ENCODE peak calls at places on chromosomes 13 and 19, in eight cellular contexts. U is GM23338; H is Ammon's horn; N is activated naive CD4-positive, alpha-beta T cell; I is uterus; C is epithelial cell of esophagus; X is NCI-H1105; P is BE2C. A is an unnamed sample.

GRCh38 chr19:56837892-56838679 is 2.4 kb downstream of the PEG3 start:
- DNase-seq in X (no peak), N (no peak), H (peak), C (no peak), I (peak), U (no peak), P (peak), A (peak)

GRCh38 chr19:33683881-33684549 is 62.3 kb downstream of the CHST8 start:
- DNase-seq in C (peak), U (peak), X (no peak), I (no peak), P (no peak), H (no peak), N (no peak), A (peak)

GRCh38 chr19:42295831-42296525 is 6.0 kb upstream of the PRR19 start:
- DNase-seq in C (peak), N (peak), H (peak), I (peak), P (peak), X (peak), U (peak), A (peak)

GRCh38 chr19:57560049-57560491 is 407 bp upstream of the ZNF550 start:
- DNase-seq in H (no peak), C (peak), N (no peak), I (peak), U (no peak), P (no peak), X (no peak), A (no peak)

GRCh38 chr19:6743714-6744380 is 4.4 kb downstream of the TRIP10 start:
- DNase-seq in U (no peak), N (no peak), C (peak), H (no peak), I (no peak), P (no peak), X (no peak), A (no peak)

GRCh38 chr19:3284759-3285646 is 60.5 kb downstream of the CELF5 start:
- DNase-seq in X (peak), I (peak), U (peak), H (no peak), N (peak), C (peak), P (peak), A (peak)

GRCh38 chr13:47480941-47481340 is 520.1 kb downstream of the SUCLA2 start:
- DNase-seq in I (no peak), U (peak), X (no peak), P (no peak), H (peak), N (no peak), C (no peak), A (peak)

GRCh38 chr13:110653851-110654250 is 38.5 kb downstream of the NAXD start:
- DNase-seq in I (no peak), C (no peak), X (no peak), H (no peak), N (no peak), P (no peak), U (no peak), A (no peak)

GRCh38 chr13:46121033-46121432 is 16.2 kb upstream of the CPB2 start:
- DNase-seq in U (no peak), I (no peak), H (no peak), P (no peak), X (no peak), N (no peak), C (peak), A (no peak)

GRCh38 chr19:10471909-10472308 is 31.2 kb downstream of the KEAP1 start:
- DNase-seq in I (no peak), P (no peak), X (no peak), N (no peak), U (peak), C (peak), H (no peak), A (no peak)

GRCh38 chr19:19540707-19541515 is 2.8 kb downstream of the CILP2 start:
- DNase-seq in N (peak), I (no peak), X (no peak), H (no peak), P (peak), U (peak), C (peak), A (peak)

GRCh38 chr13:24737042-24737441 is 26.9 kb upstream of the RNF17 start:
- DNase-seq in I (no peak), H (no peak), C (no peak), N (no peak), X (no peak), U (peak), P (no peak), A (peak)

GRCh38 chr19:36972594-36972993 is 56.5 kb downstream of the ZNF568 start:
- DNase-seq in N (no peak), H (peak), U (peak), P (no peak), C (no peak), X (no peak), I (no peak), A (peak)